ENCODE peak calls at places on chromosomes 11 and 22, in seven cellular contexts. P is ovary, E is A549, A is right lobe of liver, G is breast epithelium, K is testis, M is body of pancreas. C is an unnamed sample.

GRCh38 chr11:10777806-10778205 is 26.8 kb downstream of the CTR9 start:
- DNase-seq in G (no peak), M (no peak), A (no peak), P (no peak), K (no peak), E (no peak), C (no peak)

GRCh38 chr22:46150615-46151423 is 493 bp downstream of the PPARA start:
- DNase-seq in P (peak; percentile 48), M (peak; percentile 52), K (peak; percentile 34), E (no peak), A (peak; percentile 72), G (no peak), C (peak; percentile 44)

GRCh38 chr22:28222066-28222465 is 303.0 kb upstream of the PITPNB start:
- DNase-seq in A (no peak), E (no peak), K (no peak), M (no peak), P (no peak), G (no peak), C (no peak)

GRCh38 chr11:124640660-124641059 is 18.0 kb downstream of the TBRG1 start:
- DNase-seq in E (no peak), K (no peak), P (no peak), M (no peak), A (no peak), G (no peak), C (no peak)

GRCh38 chr11:65871811-65872548 is 620 bp downstream of the EFEMP2 start:
- DNase-seq in M (no peak), G (no peak), K (no peak), A (peak; percentile 56), E (no peak), P (peak; percentile 43), C (peak; percentile 88)

GRCh38 chr11:45045692-45046471 is 95.2 kb upstream of the TP53I11 start:
- DNase-seq in K (peak; percentile 23), G (peak; percentile 80), M (no peak), P (no peak), E (peak; percentile 56), A (peak; percentile 68), C (no peak)

GRCh38 chr22:42083119-42083518 is 3.6 kb downstream of the SMDT1 start:
- DNase-seq in K (no peak), G (no peak), A (no peak), P (no peak), M (no peak), E (no peak), C (no peak)

GRCh38 chr11:16034074-16034473 is 322.3 kb downstream of the SOX6 start:
- DNase-seq in A (no peak), P (no peak), E (no peak), G (no peak), K (no peak), M (no peak), C (no peak)

GRCh38 chr11:130209944-130210854 is 50.6 kb downstream of the ST14 start:
- DNase-seq in P (peak; percentile 5), A (no peak), E (no peak), K (peak; percentile 10), G (peak; percentile 12), M (peak; percentile 8), C (peak; percentile 11)

GRCh38 chr22:22239311-22239939 is 5.2 kb upstream of the VPREB1 start:
- DNase-seq in G (no peak), E (no peak), P (no peak), M (no peak), A (no peak), K (no peak), C (no peak)

GRCh38 chr11:125123947-125124633 is 12.7 kb upstream of the TMEM218 start:
- DNase-seq in P (peak; percentile 24), G (no peak), M (peak; percentile 72), K (peak; percentile 80), A (peak; percentile 70), E (peak; percentile 84), C (peak; percentile 81)

GRCh38 chr11:61028135-61028729 is 56.8 kb downstream of the CD6 start:
- DNase-seq in K (no peak), M (no peak), A (no peak), P (no peak), E (no peak), G (no peak), C (no peak)

GRCh38 chr11:118290923-118291322 is 13.6 kb upstream of the CD3E start:
- DNase-seq in G (peak; percentile 26), P (no peak), A (no peak), E (peak; percentile 32), K (peak; percentile 19), M (peak; percentile 61), C (peak; percentile 51)

GRCh38 chr11:62789576-62789975 is 2.2 kb downstream of the TMEM223 start:
- DNase-seq in A (no peak), E (no peak), K (no peak), M (no peak), G (no peak), P (no peak), C (no peak)

GRCh38 chr11:62788991-62789390 is 1.8 kb downstream of the TMEM179B start:
- DNase-seq in E (peak; percentile 27), G (no peak), A (no peak), P (no peak), K (no peak), M (no peak), C (no peak)

GRCh38 chr11:62792193-62792575 is 378 bp upstream of the TMEM223 start:
- DNase-seq in E (no peak), K (peak; percentile 52), M (no peak), A (no peak), G (no peak), P (peak; percentile 31), C (peak; percentile 60)

GRCh38 chr11:62794201-62794775 is 2.5 kb upstream of the TMEM223 start:
- DNase-seq in K (no peak), A (no peak), G (no peak), E (no peak), M (no peak), P (no peak), C (no peak)

DNA sequence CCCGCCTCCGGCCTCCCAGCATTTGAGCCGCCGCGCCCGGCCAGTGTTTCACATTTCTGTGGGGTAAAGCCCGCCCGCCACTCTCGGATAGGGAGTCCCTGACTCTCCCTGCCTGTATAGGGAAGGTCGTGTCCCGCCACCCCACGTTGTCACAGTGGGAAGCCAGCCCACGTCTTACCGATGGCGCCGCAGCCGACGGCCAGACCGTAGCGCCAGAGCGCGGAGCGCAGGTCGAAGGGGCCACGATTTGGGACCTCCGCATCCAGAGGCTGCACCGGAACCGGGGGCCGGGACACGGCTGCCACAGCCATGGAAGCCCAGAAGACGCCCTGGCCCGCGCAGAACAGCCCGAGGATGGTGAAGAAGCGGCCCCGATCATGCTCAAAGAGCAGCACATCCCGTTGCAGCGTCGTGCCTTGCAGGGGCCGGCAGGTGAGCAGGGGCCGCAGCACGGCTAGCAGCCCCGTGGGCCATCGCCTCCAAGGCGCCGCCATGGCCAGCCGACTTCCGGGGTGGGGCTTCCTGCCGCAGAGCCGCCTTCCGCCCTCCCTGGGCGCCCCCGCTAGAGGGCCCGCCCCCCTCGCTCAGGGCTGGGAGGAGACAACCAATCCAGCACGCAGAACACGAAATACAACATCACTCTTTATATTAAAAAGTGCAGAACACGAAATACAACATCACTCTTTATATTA is at the start of gene TMEM223:
- DNase-seq in K (peak; percentile 92), P (peak; percentile 80), G (peak; percentile 79), M (peak; percentile 86), E (peak; percentile 71), A (peak; percentile 92), C (peak; percentile 89)
- TF ChIP-seq POLR2A in K (no peak), P (no peak), G (no peak), M (peak; percentile 88), E (peak; percentile 97), A (peak; percentile 78), C (peak; percentile 70)

GRCh38 chr11:64862914-64863313 is 15.5 kb downstream of the EHD1 start:
- DNase-seq in G (no peak), A (no peak), P (no peak), M (no peak), K (no peak), E (no peak), C (peak; percentile 62)

GRCh38 chr11:64857485-64857884 is 13.0 kb upstream of the CDC42BPG start:
- DNase-seq in M (no peak), G (no peak), P (no peak), A (no peak), E (no peak), K (no peak), C (no peak)

GRCh38 chr11:64858467-64859401 is 14.3 kb upstream of the CDC42BPG start:
- DNase-seq in M (no peak), A (no peak), P (no peak), K (peak; percentile 41), E (no peak), G (no peak), C (peak; percentile 61)

GRCh38 chr11:64861227-64861970 is 16.9 kb upstream of the CDC42BPG start:
- DNase-seq in K (no peak), G (no peak), P (no peak), M (no peak), A (no peak), E (no peak), C (no peak)

DNA sequence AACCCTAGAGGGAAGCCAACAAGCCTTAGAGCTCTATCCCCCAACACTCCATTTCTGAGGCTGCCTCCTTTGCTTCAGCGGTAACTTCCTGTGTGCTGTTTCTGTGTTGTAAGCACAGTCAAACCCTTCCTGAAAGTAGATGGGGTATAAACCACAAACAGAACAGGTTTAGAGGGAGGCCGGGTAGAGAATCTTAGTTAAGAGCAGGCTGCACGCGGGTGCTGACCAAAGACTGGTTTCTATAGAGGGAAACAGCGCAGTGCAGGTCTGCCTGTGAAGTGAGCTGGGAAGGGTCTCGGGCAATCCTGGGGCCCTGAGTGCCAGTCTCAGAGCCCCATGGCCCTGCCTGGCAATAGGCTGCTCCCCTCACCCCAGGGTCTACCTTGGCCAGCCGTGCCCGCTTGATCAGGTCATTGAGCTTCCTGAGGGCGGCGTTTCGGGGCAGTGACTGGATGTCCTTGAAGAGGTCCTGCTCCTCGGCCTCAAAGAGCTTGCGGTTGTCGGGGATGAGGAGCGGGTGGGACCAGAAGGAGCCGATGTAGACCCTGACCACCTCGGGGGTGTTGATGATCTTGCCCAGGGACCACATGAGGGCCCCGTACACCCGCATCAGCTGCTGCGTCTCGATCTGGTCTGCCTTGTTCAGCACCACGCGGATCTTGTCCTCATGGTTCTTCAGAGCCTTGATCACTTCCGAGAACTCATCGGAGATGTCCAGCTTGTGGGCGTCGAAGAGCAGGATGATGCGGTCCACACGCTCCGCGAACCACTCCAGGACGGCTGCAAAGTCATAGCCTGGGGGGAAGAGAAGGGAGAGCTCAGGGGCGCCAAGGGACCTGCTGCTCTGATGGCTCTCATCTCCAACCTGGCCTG is 15.3 kb upstream of the CDC42BPG start:
- DNase-seq in E (no peak), A (no peak), K (no peak), M (no peak), G (no peak), P (no peak), C (no peak)
- H3K27ac ChIP-seq in E (no peak overlapping the region), A (no peak overlapping the region), K (no peak overlapping the region), M (no peak overlapping the region), G (peak overlapping the region; percentile 25), P (no peak overlapping the region), C (peak overlapping the region; percentile 95)

DNA sequence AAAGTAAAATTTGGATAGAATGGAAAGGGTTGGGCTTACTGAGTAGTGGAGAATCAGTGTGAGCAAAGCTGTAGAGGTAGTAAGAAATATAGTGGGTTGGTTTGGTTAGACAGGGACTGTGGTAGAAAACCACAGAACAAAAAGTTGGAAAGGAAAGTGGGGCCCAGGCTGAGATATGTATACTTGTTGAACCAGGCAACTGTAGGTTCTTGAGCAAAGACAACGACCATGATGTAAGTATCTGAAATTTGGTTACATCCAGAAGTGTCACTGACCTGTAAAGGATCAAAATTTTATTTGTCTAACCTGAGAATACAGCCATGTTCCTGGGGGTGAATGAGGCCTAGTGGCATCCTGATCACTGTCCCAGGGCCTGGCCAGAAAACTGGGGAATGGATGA is 114.1 kb downstream of the STIM1 start:
- DNase-seq in P (no peak), G (no peak), M (no peak), A (no peak), K (no peak), E (no peak), C (no peak)
- H3K4me3 ChIP-seq in P (no peak overlapping the region), G (no peak overlapping the region), M (no peak overlapping the region), A (no peak overlapping the region), K (no peak overlapping the region), E (no peak overlapping the region), C (no peak overlapping the region)

GRCh38 chr11:355581-356458 is 13.5 kb upstream of the B4GALNT4 start:
- DNase-seq in M (peak; percentile 92), A (peak; percentile 97), P (peak; percentile 99), E (peak; percentile 92), K (peak; percentile 91), G (peak; percentile 92), C (peak; percentile 91)
- TF ChIP-seq POLR2A in M (peak; percentile 69), A (peak; percentile 90), P (peak; percentile 49), E (peak; percentile 61), K (no peak), G (peak; percentile 29), C (no peak)

C was measured in upper lobe of left lung.